ENCODE peak calls at places on chromosomes 11 and 22, in six cellular contexts. B is testis, H is fibroblast of pulmonary artery, Z is left ventricle myocardium inferior, Q is tibial artery, V is activated B cell treated with CpG ODN at 0.5 μM for 24 hours. U is an unnamed sample.

GRCh38 chr11:96213500-96213899 is 129.5 kb downstream of the MAML2 start:
- DNase-seq in B (no peak), H (peak), Z (no peak), Q (no peak), V (no peak), U (no peak)

GRCh38 chr11:36069576-36070214 is 125.8 kb downstream of the LDLRAD3 start:
- DNase-seq in B (no peak), H (no peak), Z (no peak), Q (no peak), V (no peak), U (no peak)

GRCh38 chr11:65764434-65764833 is 16.3 kb downstream of the AP5B1 start:
- DNase-seq in B (no peak), H (no peak), Z (no peak), Q (no peak), V (no peak), U (no peak)

GRCh38 chr22:19213496-19214473 is 35.2 kb upstream of the SLC25A1 start:
- DNase-seq in B (no peak), H (peak), Z (no peak), Q (no peak), V (no peak), U (no peak)

GRCh38 chr11:63493127-63493526 is 2.2 kb upstream of the PLAAT5 start:
- DNase-seq in B (no peak), H (no peak), Z (no peak), Q (no peak), V (no peak), U (no peak)

GRCh38 chr11:1576825-1577224 is 4.8 kb upstream of the DUSP8 start:
- DNase-seq in B (no peak), H (no peak), Z (no peak), Q (peak), V (no peak), U (no peak)

GRCh38 chr11:119205080-119205479 is 1.1 kb upstream of the CBL start:
- DNase-seq in B (no peak), H (no peak), Z (peak), Q (peak), V (no peak), U (no peak)

GRCh38 chr22:23325183-23325582 is 144.9 kb downstream of the BCR start:
- DNase-seq in B (no peak), H (no peak), Z (no peak), Q (no peak), V (no peak), U (no peak)

GRCh38 chr11:126129681-126130671 is 67.3 kb upstream of the CDON start:
- DNase-seq in B (no peak), H (no peak), Z (no peak), Q (no peak), V (no peak), U (no peak)

GRCh38 chr11:73130181-73130580 is 11.9 kb downstream of the FCHSD2 start:
- DNase-seq in B (no peak), H (no peak), Z (no peak), Q (no peak), V (no peak), U (no peak)

GRCh38 chr22:27135582-27135981 is 478.2 kb downstream of the MIAT start:
- DNase-seq in B (no peak), H (peak), Z (no peak), Q (no peak), V (no peak), U (no peak)

GRCh38 chr22:18083406-18083805 is 5.6 kb downstream of the PEX26 start:
- DNase-seq in B (no peak), H (no peak), Z (no peak), Q (no peak), V (no peak), U (no peak)

GRCh38 chr22:32904044-32904443 is 102.5 kb downstream of the TIMP3 start:
- DNase-seq in B (peak), H (peak), Z (no peak), Q (no peak), V (no peak), U (no peak)

GRCh38 chr11:112255075-112255739 is 5.5 kb downstream of the PLET1 start:
- DNase-seq in B (peak), H (peak), Z (no peak), Q (no peak), V (no peak), U (no peak)

GRCh38 chr11:15932417-15932816 is 423.9 kb downstream of the SOX6 start:
- DNase-seq in B (no peak), H (no peak), Z (no peak), Q (no peak), V (no peak), U (no peak)

GRCh38 chr11:129277216-129277838 is 85.2 kb upstream of the ARHGAP32 start:
- DNase-seq in B (no peak), H (no peak), Z (no peak), Q (no peak), V (no peak), U (no peak)

GRCh38 chr11:117697319-117697718 is 99.7 kb downstream of the DSCAML1 start:
- DNase-seq in B (no peak), H (no peak), Z (no peak), Q (no peak), V (no peak), U (no peak)

GRCh38 chr22:49960967-49961600 is 512 bp downstream of the PIM3 start:
- DNase-seq in B (no peak), H (peak), Z (peak), Q (peak), V (peak), U (peak)

GRCh38 chr22:17303840-17304779 is 65.2 kb upstream of the CECR2 start:
- DNase-seq in B (no peak), H (no peak), Z (no peak), Q (no peak), V (peak), U (no peak)

GRCh38 chr11:33040127-33040861 is 922 bp downstream of the TCP11L1 start:
- DNase-seq in B (no peak), H (no peak), Z (no peak), Q (no peak), V (no peak), U (no peak)

GRCh38 chr11:122741613-122742012 is 86.1 kb downstream of the UBASH3B start:
- DNase-seq in B (peak), H (peak), Z (peak), Q (peak), V (no peak), U (peak)

GRCh38 chr22:37501176-37501609 is 15.0 kb upstream of the MFNG start:
- DNase-seq in B (no peak), H (peak), Z (peak), Q (no peak), V (no peak), U (no peak)

GRCh38 chr22:50119768-50120251 is 30.0 kb downstream of the MOV10L1 start:
- DNase-seq in B (no peak), H (peak), Z (no peak), Q (no peak), V (no peak), U (no peak)

GRCh38 chr11:113806403-113806802 is 26.8 kb downstream of the CLDN25 start:
- DNase-seq in B (peak), H (peak), Z (no peak), Q (no peak), V (no peak), U (no peak)

GRCh38 chr11:46404476-46405017 is 13.0 kb upstream of the CHRM4 start:
- DNase-seq in B (no peak), H (no peak), Z (no peak), Q (no peak), V (no peak), U (no peak)

GRCh38 chr11:20274031-20274430 is 89.5 kb upstream of the HTATIP2 start:
- DNase-seq in B (no peak), H (no peak), Z (no peak), Q (no peak), V (no peak), U (no peak)

GRCh38 chr11:19323502-19323901 is 82.8 kb upstream of the E2F8 start:
- DNase-seq in B (no peak), H (peak), Z (no peak), Q (no peak), V (no peak), U (no peak)

GRCh38 chr11:18479063-18479462 is 23.4 kb downstream of the LDHAL6A start:
- DNase-seq in B (no peak), H (no peak), Z (no peak), Q (no peak), V (no peak), U (no peak)

GRCh38 chr22:35140879-35141745 is 75.2 kb downstream of the ISX start:
- DNase-seq in B (peak), H (no peak), Z (no peak), Q (no peak), V (no peak), U (no peak)

GRCh38 chr11:73236205-73236765 is 18.2 kb downstream of the P2RY2 start:
- DNase-seq in B (no peak), H (no peak), Z (no peak), Q (peak), V (no peak), U (no peak)

GRCh38 chr11:125694951-125695350 is 14.3 kb upstream of the ACRV1 start:
- DNase-seq in B (no peak), H (no peak), Z (no peak), Q (no peak), V (no peak), U (no peak)

DNA sequence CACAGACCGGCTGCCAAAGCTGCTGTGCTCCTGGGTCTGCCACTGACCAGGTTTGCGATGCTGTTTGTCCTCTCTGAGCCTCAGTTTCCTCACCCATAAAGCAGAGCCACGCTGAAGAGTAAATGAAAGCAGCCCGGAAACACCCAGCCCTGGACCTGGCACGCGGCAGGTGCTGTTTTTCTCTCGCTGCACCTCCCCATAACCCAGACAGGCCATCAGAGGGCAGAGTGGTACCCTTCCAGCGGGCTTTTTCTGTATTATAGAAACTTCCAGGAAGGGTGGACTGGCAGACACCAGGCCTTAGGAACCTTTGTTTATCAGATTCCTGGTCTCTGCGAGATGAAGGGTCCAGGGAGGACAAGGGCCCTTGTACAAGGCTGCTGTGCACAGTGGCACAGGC is 17.9 kb upstream of the FGF19 start:
- DNase-seq in B (no peak), H (no peak), Z (no peak), Q (no peak), V (no peak), U (no peak)
- TF ChIP-seq CTCF in B (no peak), H (peak), Z (peak), Q (no peak), V (no peak), U (no peak)

GRCh38 chr22:31650391-31650790 is 11.6 kb downstream of the PISD start:
- DNase-seq in B (no peak), H (peak), Z (no peak), Q (no peak), V (no peak), U (no peak)

GRCh38 chr22:31653944-31654343 is 8.1 kb downstream of the PISD start:
- DNase-seq in B (no peak), H (no peak), Z (no peak), Q (no peak), V (no peak), U (no peak)

GRCh38 chr22:31652911-31653684 is 8.9 kb downstream of the PISD start:
- DNase-seq in B (no peak), H (no peak), Z (no peak), Q (no peak), V (no peak), U (no peak)

GRCh38 chr22:31652129-31652528 is 9.9 kb downstream of the PISD start:
- DNase-seq in B (no peak), H (no peak), Z (no peak), Q (no peak), V (no peak), U (no peak)

GRCh38 chr22:31651667-31652066 is 10.3 kb downstream of the PISD start:
- DNase-seq in B (no peak), H (no peak), Z (no peak), Q (no peak), V (no peak), U (no peak)
- TF ChIP-seq CTCF in B (no peak), H (no peak), Z (no peak), Q (no peak), V (no peak), U (no peak)

GRCh38 chr11:76380977-76381719 is at the start of the genes GVQW3 and THAP12:
- DNase-seq in B (peak), H (peak), Z (peak), Q (peak), V (peak), U (peak)
- TF ChIP-seq CTCF in B (peak), H (no peak), Z (peak), Q (peak), V (no peak), U (peak)

GRCh38 chr11:110812334-110812733 is 100.1 kb upstream of the ARHGAP20 start:
- DNase-seq in B (no peak), H (no peak), Z (no peak), Q (no peak), V (no peak), U (no peak)
- TF ChIP-seq CTCF in B (no peak), H (no peak), Z (no peak), Q (no peak), V (no peak), U (no peak)

GRCh38 chr11:116190206-116190605 is 582.6 kb downstream of the BUD13 start:
- DNase-seq in B (no peak), H (no peak), Z (no peak), Q (no peak), V (no peak), U (no peak)

GRCh38 chr11:116190861-116191260 is 581.9 kb downstream of the BUD13 start:
- DNase-seq in B (no peak), H (no peak), Z (no peak), Q (no peak), V (no peak), U (no peak)

GRCh38 chr11:116192509-116193206 is 580.1 kb downstream of the BUD13 start:
- DNase-seq in B (no peak), H (no peak), Z (no peak), Q (no peak), V (no peak), U (no peak)

GRCh38 chr11:116194156-116194904 is 578.5 kb downstream of the BUD13 start:
- DNase-seq in B (no peak), H (no peak), Z (no peak), Q (no peak), V (no peak), U (no peak)

DNA sequence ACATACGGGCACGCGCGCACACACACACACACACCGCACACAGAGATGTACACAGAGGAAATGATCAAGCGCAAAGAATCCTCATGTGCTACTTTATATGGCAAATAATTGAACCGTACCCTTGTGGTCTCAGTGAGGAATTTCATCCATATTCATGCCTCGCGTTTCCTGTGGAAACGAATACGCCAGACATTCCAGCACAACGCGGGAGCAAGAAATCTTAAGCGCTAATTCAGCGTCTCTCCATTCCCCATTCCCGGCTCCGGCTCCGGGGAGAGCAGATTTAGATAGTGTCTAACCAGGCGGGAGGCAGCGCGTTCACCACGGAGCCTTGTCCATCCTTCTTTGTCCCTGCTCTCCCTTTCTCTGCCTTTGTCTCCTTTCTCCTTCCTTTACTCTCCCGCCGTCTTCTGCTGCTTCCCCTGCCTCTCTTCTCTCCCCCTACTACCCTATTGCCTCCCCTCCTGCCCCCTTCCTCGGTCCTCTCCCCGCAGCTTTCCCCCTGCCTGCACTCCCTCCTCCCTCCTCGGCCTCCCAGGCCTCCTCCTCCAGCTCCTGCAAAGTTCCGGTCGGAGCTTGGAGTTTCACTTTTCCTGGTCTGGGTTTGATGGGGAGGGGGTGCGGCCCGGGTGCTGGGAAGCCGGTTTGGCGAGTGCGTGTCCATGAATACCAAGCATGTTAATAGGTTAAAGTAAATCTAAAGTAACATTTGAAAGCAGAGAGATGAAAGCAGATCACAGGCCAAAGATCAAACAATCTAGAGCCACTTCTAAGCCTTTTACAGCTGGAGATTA is 579.3 kb downstream of the BUD13 start:
- DNase-seq in B (peak), H (peak), Z (no peak), Q (no peak), V (no peak), U (no peak)
- TF ChIP-seq CTCF in B (no peak), H (peak), Z (peak), Q (no peak), V (no peak), U (no peak)

U was measured in CD14-positive monocyte.